ENCODE peak calls at places on chromosomes 6 and 20, in six cellular contexts. T is tibial artery, F is tibial nerve, A is fibroblast of lung, H is left ventricle myocardium inferior, V is PC-9. C is an unnamed sample. For H3K4me1, the result is how much of the 10 kb centered on the place peaks cover.

GRCh38 chr6:151635741-151636140 is 141.9 kb downstream of the CCDC170 start:
- DNase-seq in T (no peak), F (no peak), A (no peak), H (no peak), V (no peak), C (no peak)

GRCh38 chr6:55925292-55925691 is 49.9 kb upstream of the BMP5 start:
- DNase-seq in T (no peak), F (no peak), A (peak), H (no peak), V (no peak), C (no peak)

GRCh38 chr6:54737247-54737646 is 109.3 kb upstream of the FAM83B start:
- DNase-seq in T (no peak), F (no peak), A (no peak), H (no peak), V (no peak), C (no peak)

GRCh38 chr6:132544826-132545225 is 6.7 kb downstream of the TAAR9 start:
- DNase-seq in T (no peak), F (no peak), A (no peak), H (no peak), V (no peak), C (no peak)

GRCh38 chr6:26103141-26103769 is 16.0 kb downstream of the HFE start:
- DNase-seq in T (no peak), F (no peak), A (peak), H (no peak), V (peak), C (peak)

GRCh38 chr6:16524380-16524707 is 236.9 kb downstream of the ATXN1 start:
- DNase-seq in T (no peak), F (no peak), A (peak), H (no peak), V (no peak), C (no peak)

GRCh38 chr20:825710-826421 is 7.6 kb upstream of the FAM110A start:
- DNase-seq in T (no peak), F (no peak), A (no peak), H (no peak), V (no peak), C (no peak)

GRCh38 chr20:47855799-47856198 is 70.5 kb upstream of the SULF2 start:
- DNase-seq in T (no peak), F (no peak), A (no peak), H (no peak), V (no peak), C (no peak)

GRCh38 chr6:51571168-51571567 is 516.2 kb downstream of the PKHD1 start:
- DNase-seq in T (no peak), F (no peak), A (no peak), H (no peak), V (no peak), C (no peak)

GRCh38 chr6:39424831-39425230 is 102.3 kb upstream of the KCNK16 start:
- DNase-seq in T (no peak), F (no peak), A (no peak), H (no peak), V (no peak), C (no peak)

GRCh38 chr6:11731423-11731822 is 47.2 kb downstream of the ADTRP start:
- DNase-seq in T (no peak), F (no peak), A (no peak), H (no peak), V (no peak), C (peak)

GRCh38 chr6:52157301-52157930 is 28.8 kb upstream of the IL17A start:
- DNase-seq in T (no peak), F (no peak), A (no peak), H (no peak), V (no peak), C (no peak)

GRCh38 chr6:167855825-167856425 is 29.2 kb downstream of the AFDN start:
- DNase-seq in T (no peak), F (no peak), A (peak), H (no peak), V (peak), C (no peak)

GRCh38 chr6:139587469-139587868 is 213.0 kb upstream of the CITED2 start:
- DNase-seq in T (no peak), F (no peak), A (peak), H (no peak), V (peak), C (no peak)

GRCh38 chr20:58416832-58417231 is 27.8 kb downstream of the VAPB start:
- DNase-seq in T (no peak), F (no peak), A (no peak), H (no peak), V (no peak), C (no peak)

GRCh38 chr20:57397693-57398108 is 6.5 kb downstream of the RBM38 start:
- DNase-seq in T (no peak), F (no peak), A (no peak), H (peak), V (no peak), C (peak)

GRCh38 chr6:16712931-16713484 is 48.3 kb downstream of the ATXN1 start:
- DNase-seq in T (peak), F (no peak), A (peak), H (peak), V (peak), C (peak)

GRCh38 chr6:109718991-109719390 is 27.9 kb downstream of the FIG4 start:
- DNase-seq in T (no peak), F (no peak), A (peak), H (no peak), V (no peak), C (no peak)

GRCh38 chr6:44966449-44967091 is 361.6 kb upstream of the RUNX2 start:
- DNase-seq in T (no peak), F (no peak), A (peak), H (no peak), V (peak), C (no peak)

GRCh38 chr6:77451466-77451865 is 11.8 kb downstream of the HTR1B start:
- DNase-seq in T (no peak), F (no peak), A (no peak), H (no peak), V (no peak), C (no peak)

GRCh38 chr6:3759656-3760245 is 8.2 kb upstream of the PXDC1 start:
- DNase-seq in T (no peak), F (no peak), A (peak), H (no peak), V (no peak), C (no peak)

GRCh38 chr6:150641398-150642139 is 41.9 kb downstream of the PLEKHG1 start:
- DNase-seq in T (no peak), F (no peak), A (peak), H (no peak), V (no peak), C (peak)

GRCh38 chr6:87824813-87825475 is 122.9 kb upstream of the AKIRIN2 start:
- DNase-seq in T (no peak), F (no peak), A (no peak), H (no peak), V (no peak), C (no peak)

GRCh38 chr6:87826376-87826775 is 124.3 kb upstream of the AKIRIN2 start:
- DNase-seq in T (no peak), F (no peak), A (peak), H (no peak), V (no peak), C (no peak)

GRCh38 chr6:87825865-87826264 is 123.8 kb upstream of the AKIRIN2 start:
- DNase-seq in T (no peak), F (no peak), A (no peak), H (no peak), V (no peak), C (no peak)

GRCh38 chr6:87820343-87820984 is 118.4 kb upstream of the AKIRIN2 start:
- DNase-seq in T (no peak), F (no peak), A (no peak), H (no peak), V (no peak), C (no peak)

DNA sequence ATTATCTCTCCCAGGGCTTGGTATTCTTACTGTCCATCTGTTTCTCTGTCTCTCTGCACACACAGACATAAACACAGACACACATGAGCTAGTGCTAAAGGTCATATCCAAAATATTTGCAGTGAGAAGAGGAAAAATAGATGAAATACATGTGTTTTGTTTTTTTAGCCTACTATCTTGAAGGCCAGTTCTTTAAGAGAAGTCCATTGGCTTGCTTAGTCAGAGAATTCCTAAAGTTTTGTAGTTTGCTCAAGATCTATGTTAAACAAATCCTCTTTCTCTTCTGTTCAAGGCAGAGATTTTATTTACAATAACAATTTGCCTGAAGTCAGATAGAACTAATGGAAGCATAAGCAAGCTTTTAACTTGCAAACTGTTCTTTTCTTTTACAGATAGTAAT is 120.0 kb upstream of the AKIRIN2 start:
- DNase-seq in T (no peak), F (no peak), A (no peak), H (no peak), V (no peak), C (no peak)
- H3K4me1 ChIP-seq in T (under half), F (under half), A (under half), H (under half), V (under half), C (under half)

DNA sequence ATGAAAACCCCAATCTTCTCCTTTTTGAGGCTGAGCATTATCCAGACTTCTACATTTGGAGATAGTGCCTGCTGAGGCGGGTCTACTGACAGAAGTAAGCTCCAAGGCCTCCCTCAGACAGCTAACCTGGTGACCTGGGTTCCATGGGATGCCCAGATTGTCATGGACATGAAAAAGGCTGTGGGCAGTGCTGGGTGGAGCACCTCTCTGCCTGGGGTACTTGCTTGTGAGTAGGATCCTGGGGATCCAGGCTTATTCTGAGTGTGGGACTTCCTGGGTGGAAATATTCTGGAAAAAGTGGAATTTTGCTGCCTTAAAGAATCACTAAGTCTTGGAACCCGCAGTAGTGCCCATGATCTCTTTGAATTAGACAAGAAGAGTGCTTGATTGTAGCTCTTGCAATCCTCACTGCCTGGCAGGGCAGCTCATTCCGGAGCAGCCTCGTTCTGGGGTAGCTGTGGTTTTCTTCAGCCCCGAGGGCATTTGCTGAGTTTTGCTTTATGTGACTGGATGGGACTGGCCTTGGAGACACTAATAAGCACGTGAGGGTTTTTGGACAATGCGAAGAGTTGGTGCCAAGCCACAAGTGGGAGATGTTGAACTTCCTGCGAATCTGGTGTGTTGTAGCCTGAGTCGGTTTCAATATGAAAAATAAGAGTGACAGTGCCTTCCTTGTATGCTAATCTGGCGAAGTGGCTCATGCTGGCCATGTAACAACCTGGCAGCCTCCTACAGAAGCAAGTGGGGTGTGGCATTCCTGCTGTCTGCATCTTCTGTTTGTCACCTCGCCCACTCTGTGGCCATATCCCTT is 28.2 kb downstream of the SNRNP48 start:
- DNase-seq in T (peak), F (no peak), A (peak), H (no peak), V (peak), C (peak)
- H3K27ac ChIP-seq in T (no peak), F (no peak), A (no peak), H (peak), V (peak), C (no peak)

GRCh38 chr6:41335943-41336342 is 535 bp downstream of the NCR2 start:
- DNase-seq in T (no peak), F (no peak), A (no peak), H (no peak), V (no peak), C (no peak)

GRCh38 chr6:41332842-41333736 is 2.3 kb upstream of the NCR2 start:
- DNase-seq in T (no peak), F (no peak), A (no peak), H (no peak), V (no peak), C (no peak)

GRCh38 chr6:41334482-41335023 is 855 bp upstream of the NCR2 start:
- DNase-seq in T (no peak), F (no peak), A (no peak), H (no peak), V (no peak), C (no peak)

GRCh38 chr6:41336824-41337223 is 1.4 kb downstream of the NCR2 start:
- DNase-seq in T (no peak), F (no peak), A (no peak), H (no peak), V (no peak), C (no peak)

DNA sequence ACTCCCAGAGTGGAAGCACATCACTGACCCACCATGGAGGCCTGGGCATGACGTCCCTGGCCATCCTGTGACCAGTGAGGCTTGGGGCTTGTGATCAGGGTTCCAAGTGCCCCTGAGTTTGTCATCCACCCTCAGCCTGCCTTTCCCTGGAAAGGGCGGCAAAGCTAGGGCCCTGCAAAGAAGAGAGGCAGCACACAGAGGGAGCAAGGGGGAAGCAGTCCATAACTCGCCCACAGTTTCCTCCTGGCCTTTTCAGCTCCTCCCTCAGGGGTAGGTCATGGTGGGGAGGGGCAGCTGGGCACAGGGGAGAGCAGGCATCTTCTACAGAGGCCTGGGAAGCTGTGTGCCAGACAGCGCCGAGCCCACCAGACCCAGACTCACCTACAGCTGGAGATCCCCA is at the start of gene NCR2:
- DNase-seq in T (no peak), F (no peak), A (no peak), H (no peak), V (no peak), C (no peak)
- H3K4me1 ChIP-seq in T (under half), F (under half), A (under half), H (under half), V (under half), C (under half)

GRCh38 chr6:134626589-134626988 is 308.7 kb upstream of the SGK1 start:
- DNase-seq in T (no peak), F (no peak), A (no peak), H (no peak), V (no peak), C (no peak)
- H3K27ac ChIP-seq in T (no peak), F (no peak), A (no peak), H (no peak), V (no peak), C (no peak)

GRCh38 chr6:301526-301925 is 9.2 kb downstream of the DUSP22 start:
- DNase-seq in T (no peak), F (no peak), A (no peak), H (no peak), V (no peak), C (no peak)
- H3K4me1 ChIP-seq in T (under half), F (under half), A (under half), H (under half), V (under half), C (under half)

GRCh38 chr6:34955447-34955846 is 66.4 kb downstream of the ANKS1A start:
- DNase-seq in T (no peak), F (no peak), A (no peak), H (no peak), V (no peak), C (no peak)
- H3K27ac ChIP-seq in T (no peak), F (no peak), A (no peak), H (peak), V (no peak), C (no peak)

DNA sequence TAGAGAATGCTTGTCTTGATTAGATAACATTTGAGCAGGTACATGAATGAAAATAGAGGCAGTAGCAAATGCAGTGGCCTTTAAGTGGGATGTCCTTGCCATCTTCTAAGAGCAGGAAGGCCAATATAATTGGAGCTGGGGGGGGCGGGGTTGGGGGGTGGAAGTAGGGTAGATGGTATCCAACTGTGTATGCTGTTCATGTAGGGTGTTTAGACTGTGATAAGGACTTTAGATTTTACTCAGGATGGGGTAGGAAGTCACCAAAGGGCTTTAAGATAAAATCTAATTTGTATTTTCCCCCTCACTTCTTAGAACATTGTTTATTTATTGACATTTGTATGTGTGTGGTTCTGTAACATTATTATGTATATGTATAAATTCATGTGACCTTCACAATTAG is 12.0 kb downstream of the TAB2 start:
- DNase-seq in T (no peak), F (no peak), A (no peak), H (no peak), V (no peak), C (no peak)
- H3K4me1 ChIP-seq in T (half or more), F (under half), A (under half), H (half or more), V (under half), C (under half)

DNA sequence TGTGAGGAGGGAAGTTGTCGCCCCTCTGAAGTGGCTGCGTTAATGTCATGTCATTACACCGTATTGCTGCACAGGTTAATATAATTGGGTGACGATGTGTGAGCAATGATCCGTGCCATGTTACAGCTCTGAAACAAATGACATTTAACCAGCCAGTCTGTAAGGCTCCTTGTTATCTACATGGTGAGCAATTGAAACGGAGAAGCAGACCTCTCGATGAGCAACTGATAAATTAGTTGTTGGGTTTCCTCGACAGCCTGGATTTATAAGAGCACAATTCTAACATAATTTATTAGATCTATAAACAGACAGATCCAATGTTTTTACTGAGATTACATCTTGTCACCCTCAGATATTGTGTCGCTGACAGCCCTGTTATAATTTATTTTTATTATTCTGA is 49.9 kb upstream of the MAFB start:
- DNase-seq in T (no peak), F (no peak), A (no peak), H (no peak), V (no peak), C (no peak)
- H3K27ac ChIP-seq in T (no peak), F (no peak), A (no peak), H (no peak), V (no peak), C (no peak)

GRCh38 chr6:35673755-35674154 is 15.0 kb downstream of the FKBP5 start:
- DNase-seq in T (no peak), F (no peak), A (no peak), H (no peak), V (no peak), C (no peak)
- H3K4me1 ChIP-seq in T (half or more), F (under half), A (under half), H (half or more), V (under half), C (under half)

GRCh38 chr6:166555066-166555465 is 31.4 kb downstream of the RAMACL start:
- DNase-seq in T (no peak), F (no peak), A (no peak), H (no peak), V (no peak), C (no peak)
- H3K27ac ChIP-seq in T (no peak), F (no peak), A (peak), H (peak), V (no peak), C (no peak)

C was measured in small intestine.